ENCODE peak calls at places on chromosomes 7 and 10, in four cellular contexts. J is HepG2, V is K562, A is H1. U is an unnamed sample.

GRCh38 chr10:101136007-101136707 is 5.1 kb downstream of the TLX1 start:
- DNase-seq in J (no peak), V (peak), A (no peak), U (no peak)

GRCh38 chr10:42979181-42979580 is 97.7 kb upstream of the RET start:
- DNase-seq in J (no peak), V (peak), A (no peak), U (no peak)

GRCh38 chr10:31816318-31816717 is 112.3 kb downstream of the ARHGAP12 start:
- DNase-seq in J (peak), V (no peak), A (no peak), U (no peak)

GRCh38 chr7:89002942-89003618 is 207.5 kb upstream of the TEX47 start:
- DNase-seq in J (no peak), V (no peak), A (no peak), U (no peak)

GRCh38 chr10:82361317-82361716 is 486.3 kb downstream of the NRG3 start:
- DNase-seq in J (no peak), V (no peak), A (no peak), U (no peak)

GRCh38 chr10:102668312-102669110 is 24.2 kb downstream of the TRIM8 start:
- DNase-seq in J (no peak), V (no peak), A (no peak), U (no peak)

GRCh38 chr10:132397036-132397541 is at the start of gene PWWP2B:
- DNase-seq in J (no peak), V (peak), A (no peak), U (no peak)

GRCh38 chr10:60732240-60733188 is 45.8 kb upstream of the CDK1 start:
- DNase-seq in J (no peak), V (no peak), A (no peak), U (no peak)

GRCh38 chr7:70925411-70926115 is 206.4 kb upstream of the GALNT17 start:
- DNase-seq in J (no peak), V (no peak), A (no peak), U (no peak)

GRCh38 chr7:108347616-108348015 is 108.6 kb downstream of the NRCAM start:
- DNase-seq in J (peak), V (peak), A (peak), U (peak)

GRCh38 chr10:91140995-91141549 is 79.4 kb upstream of the PCGF5 start:
- DNase-seq in J (no peak), V (no peak), A (no peak), U (no peak)

GRCh38 chr10:111871458-111871857 is 312.1 kb downstream of the GPAM start:
- DNase-seq in J (no peak), V (no peak), A (no peak), U (no peak)

GRCh38 chr10:116742367-116743265 is at the start of gene HSPA12A:
- DNase-seq in J (no peak), V (peak), A (no peak), U (peak)

GRCh38 chr10:96743988-96744585 is 23.8 kb upstream of the PIK3AP1 start:
- DNase-seq in J (peak), V (no peak), A (no peak), U (no peak)

GRCh38 chr10:131019696-131020095 is 291.8 kb downstream of the TCERG1L start:
- DNase-seq in J (no peak), V (no peak), A (no peak), U (no peak)

GRCh38 chr10:110502851-110503301 is 5.2 kb downstream of the DUSP5 start:
- DNase-seq in J (no peak), V (no peak), A (no peak), U (peak)

GRCh38 chr7:23966941-23967340 is 256.9 kb downstream of the STK31 start:
- DNase-seq in J (no peak), V (no peak), A (no peak), U (no peak)

GRCh38 chr10:32958992-32959703 is 1.1 kb upstream of the ITGB1 start:
- DNase-seq in J (no peak), V (no peak), A (no peak), U (no peak)

GRCh38 chr10:31864834-31865518 is 63.7 kb downstream of the ARHGAP12 start:
- DNase-seq in J (peak), V (no peak), A (peak), U (peak)

GRCh38 chr7:99312316-99313203 is 13.1 kb upstream of the ARPC1A start:
- DNase-seq in J (peak), V (peak), A (no peak), U (peak)

GRCh38 chr7:128742206-128742605 is 3.0 kb downstream of the CALU start:
- DNase-seq in J (no peak), V (no peak), A (no peak), U (no peak)

GRCh38 chr10:61835069-61835908 is 66.2 kb upstream of the ARID5B start:
- DNase-seq in J (peak), V (peak), A (no peak), U (peak)

GRCh38 chr7:10845225-10845624 is 128.4 kb upstream of the PHF14 start:
- DNase-seq in J (no peak), V (no peak), A (no peak), U (no peak)

GRCh38 chr10:133357293-133358151 is at the start of gene FUOM:
- DNase-seq in J (peak), V (peak), A (peak), U (peak)

GRCh38 chr7:148623586-148624282 is 33.2 kb downstream of the C7orf33 start:
- DNase-seq in J (no peak), V (no peak), A (no peak), U (no peak)

GRCh38 chr7:155769701-155770100 is 42.6 kb downstream of the SHH start:
- DNase-seq in J (no peak), V (no peak), A (no peak), U (no peak)

GRCh38 chr10:66252986-66253385 is 672.9 kb upstream of the LRRTM3 start:
- DNase-seq in J (no peak), V (no peak), A (no peak), U (no peak)

GRCh38 chr10:59271160-59271559 is 91.2 kb downstream of the FAM13C start:
- DNase-seq in J (no peak), V (no peak), A (no peak), U (no peak)

GRCh38 chr10:130636303-130636702 is 500.1 kb downstream of the GLRX3 start:
- DNase-seq in J (no peak), V (no peak), A (no peak), U (no peak)

GRCh38 chr10:12907651-12908050 is 93.9 kb downstream of the CCDC3 start:
- DNase-seq in J (no peak), V (no peak), A (no peak), U (no peak)

GRCh38 chr10:116747325-116747724 is 5.0 kb upstream of the HSPA12A start:
- DNase-seq in J (no peak), V (no peak), A (no peak), U (no peak)

GRCh38 chr10:35216303-35216905 is 89.8 kb downstream of the CREM start:
- DNase-seq in J (peak), V (no peak), A (no peak), U (no peak)

GRCh38 chr10:33753389-33753788 is 418.9 kb upstream of the NRP1 start:
- DNase-seq in J (no peak), V (no peak), A (no peak), U (no peak)

GRCh38 chr10:128417776-128418175 is 291.6 kb upstream of the MKI67 start:
- DNase-seq in J (no peak), V (no peak), A (no peak), U (no peak)

GRCh38 chr10:128420623-128421022 is 294.4 kb upstream of the MKI67 start:
- DNase-seq in J (no peak), V (no peak), A (no peak), U (no peak)

GRCh38 chr10:128418819-128419218 is 292.6 kb upstream of the MKI67 start:
- DNase-seq in J (no peak), V (no peak), A (no peak), U (no peak)

GRCh38 chr10:128421731-128422130 is 295.5 kb upstream of the MKI67 start:
- DNase-seq in J (peak), V (no peak), A (no peak), U (no peak)

DNA sequence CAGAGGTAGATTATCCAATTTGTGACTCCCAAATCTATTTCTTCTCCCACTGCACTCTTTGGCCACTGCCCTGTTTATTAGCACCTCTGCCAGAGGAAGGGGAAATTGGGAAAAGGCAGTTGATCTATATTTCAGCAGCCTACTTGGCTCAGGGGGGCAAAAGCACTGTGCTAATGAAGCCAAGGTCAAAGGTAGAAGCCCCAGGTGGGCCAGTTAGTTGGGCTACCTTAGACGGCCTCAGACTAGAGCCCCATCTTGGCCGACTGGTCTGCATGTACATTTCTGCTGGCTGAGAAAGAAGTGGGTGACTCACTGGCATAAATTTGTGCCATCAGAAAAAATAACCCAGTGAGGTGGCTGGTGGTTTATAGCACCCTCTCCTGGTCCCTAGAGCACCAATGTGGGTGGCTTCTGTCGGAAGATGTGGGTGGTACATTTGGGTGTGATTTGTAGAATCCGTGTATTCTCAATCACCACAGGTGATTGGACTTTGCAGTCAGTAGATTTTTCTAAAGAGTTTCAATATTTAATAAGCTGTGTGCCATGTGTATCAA is 293.3 kb upstream of the MKI67 start:
- DNase-seq in J (no peak), V (no peak), A (no peak), U (no peak)
- TF ChIP-seq PHF8 in J (no peak), V (no peak), A (no peak), U (no peak)

GRCh38 chr7:151808296-151809155 is 68.4 kb downstream of the PRKAG2 start:
- DNase-seq in J (peak), V (no peak), A (no peak), U (peak)
- TF ChIP-seq PHF8 in J (no peak), V (no peak), A (no peak), U (no peak)

GRCh38 chr10:79347894-79348639 is 798 bp downstream of the PPIF start:
- DNase-seq in J (peak), V (peak), A (no peak), U (peak)
- TF ChIP-seq PHF8 in J (peak), V (peak), A (peak), U (no peak)

DNA sequence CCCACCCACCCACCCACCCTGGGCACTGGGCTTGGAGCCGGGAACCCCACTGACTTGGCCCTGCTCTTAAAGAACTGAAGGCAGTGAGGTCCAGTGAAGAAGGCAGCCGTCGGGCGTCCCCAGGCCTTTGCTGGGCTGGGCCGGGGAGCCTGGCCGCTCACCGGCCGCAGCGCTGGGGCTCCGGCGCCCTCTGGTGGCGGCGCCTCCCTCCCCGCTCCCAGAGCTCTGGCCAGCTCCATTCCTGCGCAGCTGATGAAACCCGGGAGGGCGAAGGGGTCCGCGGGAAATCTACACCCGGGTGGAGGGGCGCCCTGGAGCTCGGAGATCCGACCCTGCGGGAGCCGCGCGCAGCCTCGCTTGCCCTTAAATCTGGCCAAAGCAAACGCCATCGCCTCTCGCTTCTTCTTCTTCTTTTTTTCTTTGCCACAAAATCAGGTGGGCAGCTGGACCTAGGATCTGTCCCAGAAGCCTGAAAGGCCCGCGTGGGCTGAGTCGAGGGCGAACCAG is 1.7 kb upstream of the CXCL12 start:
- DNase-seq in J (peak), V (peak), A (no peak), U (peak)
- TF ChIP-seq PHF8 in J (no peak), V (no peak), A (no peak), U (no peak)

GRCh38 chr7:151251328-151251925 is 2.9 kb upstream of the SMARCD3 start:
- DNase-seq in J (no peak), V (no peak), A (no peak), U (peak)
- TF ChIP-seq PHF8 in J (no peak), V (peak), A (no peak), U (peak)

DNA sequence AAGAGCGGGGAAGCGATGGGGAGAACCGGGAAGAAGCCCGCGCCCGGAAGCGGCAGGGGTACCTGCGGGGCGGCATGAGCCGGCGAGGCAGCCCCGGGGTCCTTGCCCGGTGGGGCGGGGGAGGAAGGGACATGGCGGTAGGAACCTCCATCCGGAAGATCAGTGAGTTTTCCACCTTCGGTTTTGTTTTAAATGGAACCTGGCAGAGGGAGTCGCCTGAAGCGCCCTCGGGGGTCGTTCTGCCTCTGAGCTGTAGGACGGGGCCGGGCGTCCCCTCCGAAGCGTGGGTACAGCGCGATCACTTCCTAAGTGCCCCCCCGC is 471 bp downstream of the PFKP start:
- DNase-seq in J (no peak), V (no peak), A (no peak), U (no peak)
- TF ChIP-seq PHF8 in J (no peak), V (no peak), A (no peak), U (no peak)

U was measured in A549.